ENCODE peak calls at places on chromosomes 6 and 20, in five cellular contexts. E, N, Q, H and Z are unnamed samples.
A peak's percentile ranks its signal among the peaks of the same experiment; 100 is the strongest.

GRCh38 chr20:4090756-4091331 is 75.5 kb upstream of the RNF24 start:
- DNase-seq in E (no peak), N (no peak), Q (peak; percentile 74), H (no peak), Z (no peak)

GRCh38 chr20:34762031-34762555 is 57.9 kb downstream of the TP53INP2 start:
- DNase-seq in E (no peak), N (no peak), Q (no peak), H (no peak), Z (no peak)

GRCh38 chr6:130041594-130041993 is 23.2 kb downstream of the L3MBTL3 start:
- DNase-seq in E (no peak), N (no peak), Q (no peak), H (no peak), Z (no peak)

GRCh38 chr20:39961667-39962066 is 727.4 kb downstream of the MAFB start:
- DNase-seq in E (no peak), N (no peak), Q (no peak), H (no peak), Z (no peak)

GRCh38 chr6:55490871-55491270 is 88.1 kb downstream of the HMGCLL1 start:
- DNase-seq in E (no peak), N (no peak), Q (no peak), H (no peak), Z (no peak)

GRCh38 chr6:100300221-100300736 is 164.4 kb downstream of the SIM1 start:
- DNase-seq in E (no peak), N (peak; percentile 33), Q (peak; percentile 97), H (no peak), Z (no peak)

GRCh38 chr6:68235192-68235812 is 399.8 kb upstream of the ADGRB3 start:
- DNase-seq in E (no peak), N (no peak), Q (no peak), H (no peak), Z (no peak)

GRCh38 chr20:63024573-63025392 is 18.0 kb upstream of the BHLHE23 start:
- DNase-seq in E (no peak), N (no peak), Q (no peak), H (no peak), Z (no peak)

GRCh38 chr6:128432394-128432793 is 88.0 kb downstream of the PTPRK start:
- DNase-seq in E (no peak), N (no peak), Q (peak; percentile 9), H (no peak), Z (no peak)